ENCODE peak calls at places on chromosomes 11 and 22, in eight cellular contexts. D is colonic mucosa, F is Caco-2, L is fibroblast of lung, R is AG10803, C is upper lobe of right lung, B is neural progenitor cell, Z is heart left ventricle. A is an unnamed sample.
A peak's percentile ranks its signal among the peaks of the same experiment; 100 is the strongest.

GRCh38 chr11:60121259-60121658 is 32.8 kb downstream of the MS4A2 start:
- DNase-seq in D (peak; percentile 48), F (no peak), L (no peak), R (no peak), C (no peak), B (no peak), Z (no peak), A (no peak)

GRCh38 chr11:15761235-15761634 is 595.1 kb downstream of the SOX6 start:
- DNase-seq in D (peak; percentile 32), F (no peak), L (no peak), R (no peak), C (no peak), B (no peak), Z (no peak), A (no peak)

GRCh38 chr11:88036701-88037100 is 138.5 kb downstream of the RAB38 start:
- DNase-seq in D (no peak), F (no peak), L (no peak), R (no peak), C (no peak), B (no peak), Z (no peak), A (no peak)

GRCh38 chr22:46466255-46466676 is 71.2 kb downstream of the CELSR1 start:
- DNase-seq in D (no peak), F (no peak), L (no peak), R (no peak), C (peak; percentile 70), B (no peak), Z (no peak), A (no peak)

GRCh38 chr22:26367402-26368245 is 61.4 kb upstream of the ASPHD2 start:
- DNase-seq in D (peak; percentile 22), F (peak; percentile 45), L (peak; percentile 34), R (peak; percentile 39), C (no peak), B (peak; percentile 86), Z (peak; percentile 8), A (peak; percentile 76)

GRCh38 chr11:4626207-4627105 is 10.8 kb upstream of the OR51D1 start:
- DNase-seq in D (peak; percentile 83), F (peak; percentile 73), L (peak; percentile 41), R (peak; percentile 48), C (no peak), B (peak; percentile 92), Z (peak; percentile 52), A (peak; percentile 78)

GRCh38 chr22:49618689-49618953 is 209.1 kb downstream of the BRD1 start:
- DNase-seq in D (no peak), F (peak; percentile 16), L (no peak), R (no peak), C (peak; percentile 51), B (no peak), Z (no peak), A (no peak)

GRCh38 chr11:68099474-68100405 is 21.4 kb downstream of the CHKA start:
- DNase-seq in D (peak; percentile 63), F (peak; percentile 65), L (peak; percentile 60), R (no peak), C (peak; percentile 77), B (no peak), Z (peak; percentile 50), A (no peak)

DNA sequence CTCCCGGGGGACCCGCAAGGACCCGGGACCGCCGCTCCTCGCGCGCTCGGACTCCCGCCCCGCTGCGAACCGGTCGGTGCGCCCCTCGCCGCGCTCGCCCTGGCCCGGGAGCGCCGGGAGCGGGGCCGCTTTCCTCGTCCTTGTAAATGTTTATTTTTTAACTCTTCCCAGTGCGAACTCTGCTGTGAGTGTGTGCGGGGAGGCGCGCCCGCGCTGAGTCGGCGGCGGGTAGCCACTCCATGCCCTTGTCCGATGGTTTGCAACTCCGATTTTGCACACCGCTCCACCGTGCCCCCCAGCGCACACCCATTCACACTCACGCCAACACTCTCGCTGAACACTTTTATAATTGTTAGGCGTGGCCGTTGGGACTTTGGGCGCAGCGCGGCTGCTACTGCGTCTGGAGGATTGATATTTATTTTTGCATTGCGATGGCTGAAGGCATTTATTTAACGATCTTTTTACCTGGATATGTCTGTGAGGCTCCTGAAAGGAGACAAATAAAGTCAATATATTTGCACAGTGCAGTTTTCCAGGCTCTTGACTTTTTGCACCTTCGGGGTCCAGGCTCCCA is 1.0 kb downstream of the C11orf96 start:
- DNase-seq in D (no peak), F (no peak), L (peak; percentile 39), R (no peak), C (no peak), B (peak; percentile 53), Z (no peak), A (peak; percentile 47)
- H3K4me3 ChIP-seq in D (peak overlapping the region; percentile 47), F (peak overlapping the region; percentile 30), L (peak overlapping the region; percentile 16), R (peak overlapping the region; percentile 50), C (peak overlapping the region; percentile 64), B (peak overlapping the region; percentile 76), Z (peak overlapping the region; percentile 79), A (peak overlapping the region; percentile 60)

GRCh38 chr11:69114811-69115523 is 40.8 kb upstream of the SMIM38 start:
- DNase-seq in D (no peak), F (peak; percentile 84), L (no peak), R (no peak), C (no peak), B (no peak), Z (no peak), A (no peak)

GRCh38 chr11:69113646-69114340 is 41.9 kb upstream of the SMIM38 start:
- DNase-seq in D (no peak), F (no peak), L (no peak), R (no peak), C (no peak), B (no peak), Z (no peak), A (no peak)

GRCh38 chr11:69116671-69117070 is 39.1 kb upstream of the SMIM38 start:
- DNase-seq in D (no peak), F (peak; percentile 38), L (no peak), R (no peak), C (peak; percentile 56), B (no peak), Z (no peak), A (no peak)

GRCh38 chr11:69114362-69114761 is 41.4 kb upstream of the SMIM38 start:
- DNase-seq in D (no peak), F (no peak), L (no peak), R (no peak), C (no peak), B (no peak), Z (no peak), A (no peak)

GRCh38 chr11:69115586-69116560 is 39.9 kb upstream of the SMIM38 start:
- DNase-seq in D (no peak), F (peak; percentile 33), L (peak; percentile 34), R (no peak), C (peak; percentile 91), B (no peak), Z (peak; percentile 79), A (no peak)
- H3K4me3 ChIP-seq in D (no peak overlapping the region), F (no peak overlapping the region), L (no peak overlapping the region), R (no peak overlapping the region), C (no peak overlapping the region), B (no peak overlapping the region), Z (no peak overlapping the region), A (no peak overlapping the region)

GRCh38 chr11:1007279-1007678 is 29.2 kb downstream of the MUC6 start:
- DNase-seq in D (no peak), F (no peak), L (no peak), R (no peak), C (no peak), B (no peak), Z (no peak), A (no peak)

GRCh38 chr11:1006762-1007161 is 29.8 kb downstream of the MUC6 start:
- DNase-seq in D (no peak), F (no peak), L (no peak), R (no peak), C (no peak), B (no peak), Z (no peak), A (no peak)

GRCh38 chr11:1008001-1008400 is 28.5 kb downstream of the MUC6 start:
- DNase-seq in D (no peak), F (no peak), L (no peak), R (no peak), C (no peak), B (no peak), Z (no peak), A (no peak)

GRCh38 chr11:1003159-1003558 is 33.4 kb downstream of the MUC6 start:
- DNase-seq in D (no peak), F (no peak), L (no peak), R (no peak), C (no peak), B (no peak), Z (no peak), A (no peak)

DNA sequence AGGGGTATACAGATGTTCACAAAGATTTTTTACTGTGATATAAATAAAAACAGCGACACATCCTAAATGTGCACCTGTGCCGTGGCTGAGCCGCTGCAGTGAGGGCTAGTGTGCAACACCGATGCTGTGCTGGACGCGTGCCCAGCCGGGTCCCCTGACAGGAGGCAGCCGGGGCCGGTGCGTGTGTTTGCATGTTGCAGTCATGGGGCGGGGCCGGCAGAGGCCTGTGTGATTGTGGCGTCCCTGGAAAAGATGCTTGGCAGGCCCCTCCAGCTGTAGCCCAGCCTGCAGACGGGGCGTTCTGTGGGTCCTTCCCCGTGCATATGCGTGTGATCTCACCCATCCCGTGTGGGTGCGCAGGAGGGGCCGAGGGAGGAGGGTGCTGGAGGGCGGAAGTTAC is 30.6 kb downstream of the MUC6 start:
- DNase-seq in D (no peak), F (no peak), L (no peak), R (no peak), C (no peak), B (no peak), Z (no peak), A (no peak)
- H3K4me3 ChIP-seq in D (no peak overlapping the region), F (no peak overlapping the region), L (no peak overlapping the region), R (no peak overlapping the region), C (no peak overlapping the region), B (no peak overlapping the region), Z (no peak overlapping the region), A (no peak overlapping the region)

GRCh38 chr11:111365722-111366559 is 13.1 kb downstream of the POU2AF1 start:
- DNase-seq in D (no peak), F (no peak), L (no peak), R (no peak), C (no peak), B (no peak), Z (no peak), A (no peak)

GRCh38 chr11:111368285-111368560 is 10.9 kb downstream of the POU2AF1 start:
- DNase-seq in D (no peak), F (no peak), L (no peak), R (no peak), C (no peak), B (no peak), Z (no peak), A (no peak)

GRCh38 chr11:111364503-111364902 is 14.6 kb downstream of the POU2AF1 start:
- DNase-seq in D (no peak), F (no peak), L (no peak), R (no peak), C (no peak), B (no peak), Z (no peak), A (no peak)

GRCh38 chr11:111367411-111368284 is 11.4 kb downstream of the POU2AF1 start:
- DNase-seq in D (no peak), F (no peak), L (no peak), R (no peak), C (no peak), B (no peak), Z (no peak), A (no peak)

DNA sequence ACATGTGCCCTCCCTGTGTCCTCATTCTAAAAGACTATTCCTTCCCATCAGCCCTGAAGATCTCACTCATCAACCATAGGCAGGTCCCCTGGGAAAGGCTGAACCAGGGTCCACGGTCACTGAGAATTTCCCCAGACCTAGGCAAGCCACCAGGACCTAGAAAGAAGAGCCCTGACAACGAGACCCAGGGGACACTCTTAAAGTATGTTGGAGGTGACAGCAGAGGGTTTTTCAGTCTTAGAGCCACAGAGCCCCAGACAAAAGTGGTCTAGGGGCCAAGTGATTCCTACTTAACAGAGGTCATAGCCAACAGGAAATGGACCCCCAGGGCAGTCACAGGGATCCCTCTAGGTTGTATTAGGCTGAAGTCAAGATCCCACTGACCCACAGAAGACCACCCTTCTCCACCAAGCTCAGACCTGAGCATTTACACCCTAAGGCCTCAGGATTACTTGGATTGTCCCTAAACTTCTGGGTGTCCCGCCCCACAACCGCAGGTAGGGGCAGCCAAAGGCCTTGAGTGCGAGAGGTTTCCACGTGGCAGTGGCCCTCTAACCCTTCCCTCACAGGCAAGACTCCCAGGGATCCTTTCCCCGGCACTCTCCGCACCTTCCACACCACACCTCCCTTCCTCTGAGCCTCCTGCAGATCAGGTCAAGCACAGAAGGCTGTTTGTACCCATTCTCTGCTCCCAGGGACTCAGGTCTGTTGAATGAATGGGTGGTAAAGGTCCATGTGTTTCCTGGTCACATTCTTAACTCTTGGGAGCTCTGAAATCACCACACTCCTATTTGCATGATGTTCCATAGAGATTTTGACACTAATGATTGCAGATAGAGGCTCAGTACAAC is 12.3 kb downstream of the POU2AF1 start:
- DNase-seq in D (no peak), F (no peak), L (no peak), R (no peak), C (no peak), B (no peak), Z (no peak), A (no peak)
- H3K4me3 ChIP-seq in D (no peak overlapping the region), F (no peak overlapping the region), L (no peak overlapping the region), R (no peak overlapping the region), C (no peak overlapping the region), B (no peak overlapping the region), Z (no peak overlapping the region), A (no peak overlapping the region)

A was measured in A673.